ENCODE peak calls at places on chromosome 22, in seven cellular contexts. H, B, O, D, N, U and T are unnamed samples.

GRCh38 chr22:31126128-31126868 is 3.5 kb downstream of the INPP5J start:
- DNase-seq in D (no peak), B (no peak), N (no peak), O (no peak), U (no peak), H (no peak), T (no peak)

GRCh38 chr22:28208036-28208435 is 289.0 kb upstream of the PITPNB start:
- DNase-seq in O (no peak), N (no peak), U (no peak), H (no peak), B (no peak), D (no peak), T (no peak)

GRCh38 chr22:36461665-36462474 is 19.6 kb downstream of the TXN2 start:
- DNase-seq in B (no peak), N (no peak), H (no peak), U (peak), D (peak), O (no peak), T (peak)

GRCh38 chr22:43967069-43967468 is 11.8 kb downstream of the SAMM50 start:
- DNase-seq in O (no peak), D (no peak), N (no peak), U (no peak), B (no peak), H (no peak), T (no peak)

GRCh38 chr22:50320116-50320515 is 6.7 kb downstream of the DENND6B start:
- DNase-seq in U (no peak), N (no peak), B (no peak), H (no peak), O (no peak), D (no peak), T (no peak)

GRCh38 chr22:23282089-23282501 is 101.8 kb downstream of the BCR start:
- DNase-seq in N (no peak), B (no peak), H (no peak), U (no peak), O (peak), D (peak), T (peak)

GRCh38 chr22:46202897-46203589 is 47.0 kb downstream of the CDPF1 start:
- DNase-seq in O (no peak), D (no peak), B (no peak), U (no peak), N (no peak), H (no peak), T (no peak)

GRCh38 chr22:20530368-20531153 is 23.2 kb downstream of the MED15 start:
- DNase-seq in N (no peak), H (no peak), D (peak), B (no peak), U (no peak), O (peak), T (peak)

GRCh38 chr22:30582788-30583575 is 8.5 kb upstream of the GAL3ST1 start:
- DNase-seq in B (no peak), N (no peak), O (no peak), H (no peak), U (no peak), D (no peak), T (no peak)

GRCh38 chr22:49979587-49980264 is 19.2 kb downstream of the PIM3 start:
- DNase-seq in N (no peak), U (no peak), H (no peak), B (peak), D (peak), O (peak), T (no peak)

GRCh38 chr22:20509344-20510047 is 2.1 kb downstream of the MED15 start:
- DNase-seq in O (peak), B (peak), U (peak), H (peak), N (peak), D (peak), T (peak)

GRCh38 chr22:38923463-38924196 is 33.8 kb upstream of the APOBEC3A start:
- DNase-seq in N (no peak), D (peak), O (peak), U (peak), B (no peak), H (no peak), T (peak)

GRCh38 chr22:25780673-25781072 is 38.7 kb downstream of the MYO18B start:
- DNase-seq in U (peak), D (no peak), H (no peak), N (no peak), B (no peak), O (no peak), T (no peak)

GRCh38 chr22:49951986-49952896 is 8.3 kb upstream of the PIM3 start:
- DNase-seq in B (no peak), N (no peak), O (no peak), U (no peak), D (peak), H (no peak), T (no peak)

GRCh38 chr22:44394246-44395115 is 81.7 kb upstream of the SHISAL1 start:
- DNase-seq in U (no peak), B (no peak), N (no peak), D (no peak), O (no peak), H (no peak), T (no peak)

GRCh38 chr22:36433318-36434231 is 45.8 kb upstream of the MYH9 start:
- DNase-seq in U (no peak), D (no peak), O (no peak), H (no peak), N (no peak), B (no peak), T (no peak)

GRCh38 chr22:18044548-18045271 is 20.3 kb upstream of the MICAL3 start:
- DNase-seq in D (peak), O (no peak), N (no peak), H (no peak), B (no peak), U (no peak), T (no peak)

GRCh38 chr22:32058656-32059280 is 15.7 kb downstream of the SLC5A1 start:
- DNase-seq in O (no peak), N (no peak), B (no peak), H (no peak), D (peak), U (peak), T (no peak)

GRCh38 chr22:50505776-50506610 is 1.5 kb downstream of the LMF2 start:
- DNase-seq in N (no peak), H (no peak), O (no peak), D (no peak), U (no peak), B (no peak), T (no peak)

GRCh38 chr22:19871023-19871844 is 16.6 kb upstream of the GNB1L start:
- DNase-seq in O (no peak), U (no peak), D (no peak), H (peak), N (no peak), B (no peak), T (no peak)

GRCh38 chr22:35477911-35478582 is 62.6 kb upstream of the RASD2 start:
- DNase-seq in U (no peak), O (peak), H (no peak), N (no peak), B (no peak), D (peak), T (no peak)

GRCh38 chr22:48702573-48703264 is 1125.0 kb downstream of the BRD1 start:
- DNase-seq in O (peak), D (no peak), B (no peak), U (no peak), H (no peak), N (no peak), T (no peak)

GRCh38 chr22:17631076-17631565 is 2.6 kb upstream of the ATP6V1E1 start:
- DNase-seq in N (no peak), D (no peak), O (no peak), H (no peak), U (no peak), B (no peak), T (no peak)

GRCh38 chr22:40216041-40216756 is 38.5 kb downstream of the TNRC6B start:
- DNase-seq in O (no peak), H (peak), B (peak), U (no peak), D (no peak), N (peak), T (no peak)

GRCh38 chr22:49765951-49766350 is 61.7 kb downstream of the BRD1 start:
- DNase-seq in U (no peak), B (no peak), H (no peak), N (no peak), D (no peak), O (no peak), T (no peak)

GRCh38 chr22:46147471-46148267 is 2.7 kb upstream of the PPARA start:
- DNase-seq in D (no peak), B (no peak), U (no peak), N (no peak), H (no peak), O (no peak), T (no peak)

GRCh38 chr22:28815101-28815500 is 14.7 kb upstream of the XBP1 start:
- DNase-seq in H (no peak), O (no peak), B (no peak), U (no peak), N (no peak), D (no peak), T (no peak)

GRCh38 chr22:49197500-49197899 is 630.2 kb downstream of the BRD1 start:
- DNase-seq in D (no peak), N (no peak), B (no peak), U (peak), H (no peak), O (no peak), T (no peak)

GRCh38 chr22:19107730-19108074 is 14.5 kb downstream of the DGCR2 start:
- DNase-seq in O (no peak), U (no peak), N (no peak), B (no peak), H (no peak), D (no peak), T (no peak)

GRCh38 chr22:24455751-24456426 is 28.5 kb downstream of the ADORA2A start:
- DNase-seq in U (no peak), D (no peak), H (no peak), N (no peak), O (no peak), B (no peak), T (no peak)

GRCh38 chr22:26568207-26568706 is 21.7 kb downstream of the TPST2 start:
- DNase-seq in N (no peak), O (no peak), U (no peak), D (no peak), H (no peak), B (no peak), T (no peak)

GRCh38 chr22:34902335-34902734 is 163.6 kb upstream of the ISX start:
- DNase-seq in D (no peak), N (no peak), B (no peak), U (no peak), O (no peak), H (no peak), T (no peak)